ENCODE peak calls at places on chromosome 6, in four cellular contexts. One of them, this sample, is unnamed.
A peak's percentile ranks its signal among the peaks of the same experiment; 100 is the strongest.

GRCh38 chr6:160035241-160035640 is 66.4 kb downstream of the IGF2R start:
- DNase-seq in heart right ventricle: no peak
- DNase-seq in transverse colon: no peak
- DNase-seq in tibial nerve: no peak
- DNase-seq in this sample: no peak

GRCh38 chr6:128249429-128249828 is 271.0 kb downstream of the PTPRK start:
- DNase-seq in heart right ventricle: no peak
- DNase-seq in transverse colon: no peak
- DNase-seq in tibial nerve: no peak
- DNase-seq in this sample: no peak

GRCh38 chr6:111898452-111898851 is 25.2 kb upstream of the FYN start:
- DNase-seq in heart right ventricle: no peak
- DNase-seq in transverse colon: no peak
- DNase-seq in tibial nerve: no peak
- DNase-seq in this sample: no peak

GRCh38 chr6:164106345-164106769 is 691.8 kb downstream of the QKI start:
- DNase-seq in heart right ventricle: peak; percentile 79
- DNase-seq in transverse colon: no peak
- DNase-seq in tibial nerve: no peak
- DNase-seq in this sample: no peak

GRCh38 chr6:139060332-139060731 is 31.8 kb downstream of the ABRACL start:
- DNase-seq in heart right ventricle: no peak
- DNase-seq in transverse colon: no peak
- DNase-seq in tibial nerve: no peak
- DNase-seq in this sample: no peak

GRCh38 chr6:4021862-4022715 is 56.8 kb downstream of the FAM217A start:
- DNase-seq in heart right ventricle: no peak
- DNase-seq in transverse colon: no peak
- DNase-seq in tibial nerve: no peak
- DNase-seq in this sample: no peak

GRCh38 chr6:157143885-157144795 is 179.2 kb downstream of the TMEM242 start:
- DNase-seq in heart right ventricle: no peak
- DNase-seq in transverse colon: no peak
- DNase-seq in tibial nerve: no peak
- DNase-seq in this sample: peak; percentile 50

GRCh38 chr6:73523434-73524123 is 2.7 kb upstream of the EEF1A1 start:
- DNase-seq in heart right ventricle: peak; percentile 57
- DNase-seq in transverse colon: peak; percentile 82
- DNase-seq in tibial nerve: peak; percentile 24
- DNase-seq in this sample: peak; percentile 57

GRCh38 chr6:16539086-16539931 is 222.0 kb downstream of the ATXN1 start:
- DNase-seq in heart right ventricle: no peak
- DNase-seq in transverse colon: no peak
- DNase-seq in tibial nerve: no peak
- DNase-seq in this sample: no peak

GRCh38 chr6:111573118-111573883 is 32.4 kb downstream of the TRAF3IP2 start:
- DNase-seq in heart right ventricle: no peak
- DNase-seq in transverse colon: no peak
- DNase-seq in tibial nerve: no peak
- DNase-seq in this sample: no peak

GRCh38 chr6:110656492-110656891 is 158.8 kb downstream of the CDK19 start:
- DNase-seq in heart right ventricle: no peak
- DNase-seq in transverse colon: no peak
- DNase-seq in tibial nerve: no peak
- DNase-seq in this sample: no peak

GRCh38 chr6:7742214-7742613 is 16.3 kb downstream of the BMP6 start:
- DNase-seq in heart right ventricle: no peak
- DNase-seq in transverse colon: no peak
- DNase-seq in tibial nerve: no peak
- DNase-seq in this sample: no peak

GRCh38 chr6:16547586-16547985 is 213.7 kb downstream of the ATXN1 start:
- DNase-seq in heart right ventricle: no peak
- DNase-seq in transverse colon: no peak
- DNase-seq in tibial nerve: no peak
- DNase-seq in this sample: no peak

GRCh38 chr6:136103763-136104311 is 146.3 kb downstream of the MTFR2 start:
- DNase-seq in heart right ventricle: peak; percentile 89
- DNase-seq in transverse colon: peak; percentile 10
- DNase-seq in tibial nerve: no peak
- DNase-seq in this sample: no peak

GRCh38 chr6:168988801-168989200 is 264.8 kb downstream of the THBS2 start:
- DNase-seq in heart right ventricle: no peak
- DNase-seq in transverse colon: no peak
- DNase-seq in tibial nerve: peak; percentile 30
- DNase-seq in this sample: no peak

GRCh38 chr6:53987527-53987888 is 123.7 kb upstream of the MLIP start:
- DNase-seq in heart right ventricle: no peak
- DNase-seq in transverse colon: no peak
- DNase-seq in tibial nerve: no peak
- DNase-seq in this sample: no peak

GRCh38 chr6:161651949-161652348 is 378.1 kb upstream of the AGPAT4 start:
- DNase-seq in heart right ventricle: no peak
- DNase-seq in transverse colon: no peak
- DNase-seq in tibial nerve: no peak
- DNase-seq in this sample: no peak

GRCh38 chr6:145707397-145707796 is 27.9 kb downstream of the EPM2A start:
- DNase-seq in heart right ventricle: no peak
- DNase-seq in transverse colon: no peak
- DNase-seq in tibial nerve: no peak
- DNase-seq in this sample: no peak

GRCh38 chr6:19869464-19869863 is 32.3 kb downstream of the ID4 start:
- DNase-seq in heart right ventricle: no peak
- DNase-seq in transverse colon: no peak
- DNase-seq in tibial nerve: no peak
- DNase-seq in this sample: no peak

GRCh38 chr6:46715106-46715505 is 20.1 kb downstream of the PLA2G7 start:
- DNase-seq in heart right ventricle: no peak
- DNase-seq in transverse colon: no peak
- DNase-seq in tibial nerve: no peak
- DNase-seq in this sample: no peak

GRCh38 chr6:16476861-16477260 is 238.5 kb downstream of the GMPR start:
- DNase-seq in heart right ventricle: no peak
- DNase-seq in transverse colon: no peak
- DNase-seq in tibial nerve: no peak
- DNase-seq in this sample: no peak

GRCh38 chr6:46102123-46102522 is 27.7 kb upstream of the ENPP4 start:
- DNase-seq in heart right ventricle: no peak
- DNase-seq in transverse colon: no peak
- DNase-seq in tibial nerve: no peak
- DNase-seq in this sample: no peak

GRCh38 chr6:157983439-157984119 is 1.9 kb downstream of the SYNJ2 start:
- DNase-seq in heart right ventricle: no peak
- DNase-seq in transverse colon: no peak
- DNase-seq in tibial nerve: no peak
- DNase-seq in this sample: no peak

GRCh38 chr6:89242574-89243330 is 25.6 kb upstream of the GABRR1 start:
- DNase-seq in heart right ventricle: peak; percentile 11
- DNase-seq in transverse colon: peak; percentile 12
- DNase-seq in tibial nerve: no peak
- DNase-seq in this sample: no peak

GRCh38 chr6:166005846-166006592 is 161.6 kb downstream of the TBXT start:
- DNase-seq in heart right ventricle: peak; percentile 75
- DNase-seq in transverse colon: peak; percentile 46
- DNase-seq in tibial nerve: no peak
- DNase-seq in this sample: peak; percentile 93
- H3K27ac ChIP-seq in heart right ventricle: peak overlapping the region; percentile 86
- H3K27ac ChIP-seq in transverse colon: peak overlapping the region; percentile 72
- H3K27ac ChIP-seq in tibial nerve: peak overlapping the region; percentile 75
- H3K27ac ChIP-seq in this sample: peak overlapping the region; percentile 72

GRCh38 chr6:34549056-34549803 is 6.9 kb downstream of the SPDEF start:
- DNase-seq in heart right ventricle: no peak
- DNase-seq in transverse colon: no peak
- DNase-seq in tibial nerve: no peak
- DNase-seq in this sample: no peak

GRCh38 chr6:34549804-34550202 is 6.3 kb downstream of the SPDEF start:
- DNase-seq in heart right ventricle: no peak
- DNase-seq in transverse colon: no peak
- DNase-seq in tibial nerve: no peak
- DNase-seq in this sample: no peak

GRCh38 chr6:34546551-34547321 is 9.4 kb downstream of the SPDEF start:
- DNase-seq in heart right ventricle: peak; percentile 21
- DNase-seq in transverse colon: peak; percentile 71
- DNase-seq in tibial nerve: no peak
- DNase-seq in this sample: peak; percentile 45

GRCh38 chr6:34544776-34545471 is 11.2 kb downstream of the SPDEF start:
- DNase-seq in heart right ventricle: no peak
- DNase-seq in transverse colon: no peak
- DNase-seq in tibial nerve: no peak
- DNase-seq in this sample: no peak

GRCh38 chr6:34547921-34548644 is 8.0 kb downstream of the SPDEF start:
- DNase-seq in heart right ventricle: no peak
- DNase-seq in transverse colon: peak; percentile 62
- DNase-seq in tibial nerve: no peak
- DNase-seq in this sample: no peak
- H3K27ac ChIP-seq in heart right ventricle: no peak overlapping the region
- H3K27ac ChIP-seq in transverse colon: peak overlapping the region; percentile 77
- H3K27ac ChIP-seq in tibial nerve: no peak overlapping the region
- H3K27ac ChIP-seq in this sample: no peak overlapping the region

DNA sequence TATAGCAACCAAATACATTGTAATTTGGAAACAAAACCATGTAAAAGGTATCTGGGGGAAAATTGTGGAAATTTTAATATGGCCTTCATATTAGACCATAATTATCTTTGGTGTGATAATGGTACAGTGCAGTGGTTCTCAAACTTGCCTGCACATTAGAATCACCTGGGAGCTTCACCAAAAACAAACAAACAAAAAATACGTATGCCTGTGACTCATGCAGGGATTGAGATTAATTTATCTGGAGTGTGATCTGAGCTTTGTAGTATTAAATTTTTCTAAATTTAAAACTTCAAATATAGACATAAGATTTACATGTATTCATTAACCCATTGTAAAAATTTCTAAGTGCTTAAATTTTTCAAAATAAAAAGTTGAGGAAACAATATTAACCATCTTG is 31.5 kb downstream of the ARHGAP18 start:
- DNase-seq in heart right ventricle: no peak
- DNase-seq in transverse colon: no peak
- DNase-seq in tibial nerve: no peak
- DNase-seq in this sample: no peak
- H3K27ac ChIP-seq in heart right ventricle: no peak overlapping the region
- H3K27ac ChIP-seq in transverse colon: no peak overlapping the region
- H3K27ac ChIP-seq in tibial nerve: no peak overlapping the region
- H3K27ac ChIP-seq in this sample: no peak overlapping the region

DNA sequence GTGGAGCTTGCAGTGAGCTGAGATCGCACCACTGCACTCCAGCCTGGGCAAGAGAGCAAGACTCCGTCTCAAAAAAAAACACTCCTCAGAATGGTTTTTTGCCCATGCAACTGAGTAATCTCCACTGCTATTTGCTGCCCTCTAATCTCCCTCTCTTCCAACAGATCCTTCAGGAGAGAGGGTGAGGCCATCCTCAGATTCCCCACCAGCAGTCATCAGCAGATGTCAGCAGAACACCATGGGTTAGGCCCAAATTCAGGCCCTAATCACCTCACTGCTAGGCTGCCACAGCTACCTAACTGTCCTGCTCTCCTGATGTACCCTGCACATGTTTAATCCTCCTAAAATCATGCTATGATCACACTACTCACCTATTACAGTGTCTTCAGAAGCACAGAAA is 63.2 kb upstream of the BEND6 start:
- DNase-seq in heart right ventricle: no peak
- DNase-seq in transverse colon: no peak
- DNase-seq in tibial nerve: no peak
- DNase-seq in this sample: no peak
- H3K27ac ChIP-seq in heart right ventricle: no peak overlapping the region
- H3K27ac ChIP-seq in transverse colon: peak overlapping the region; percentile 59
- H3K27ac ChIP-seq in tibial nerve: no peak overlapping the region
- H3K27ac ChIP-seq in this sample: no peak overlapping the region

GRCh38 chr6:36793296-36793912 is 45.8 kb downstream of the CPNE5 start:
- DNase-seq in heart right ventricle: no peak
- DNase-seq in transverse colon: no peak
- DNase-seq in tibial nerve: no peak
- DNase-seq in this sample: no peak
- H3K27ac ChIP-seq in heart right ventricle: no peak overlapping the region
- H3K27ac ChIP-seq in transverse colon: no peak overlapping the region
- H3K27ac ChIP-seq in tibial nerve: no peak overlapping the region
- H3K27ac ChIP-seq in this sample: no peak overlapping the region

DNA sequence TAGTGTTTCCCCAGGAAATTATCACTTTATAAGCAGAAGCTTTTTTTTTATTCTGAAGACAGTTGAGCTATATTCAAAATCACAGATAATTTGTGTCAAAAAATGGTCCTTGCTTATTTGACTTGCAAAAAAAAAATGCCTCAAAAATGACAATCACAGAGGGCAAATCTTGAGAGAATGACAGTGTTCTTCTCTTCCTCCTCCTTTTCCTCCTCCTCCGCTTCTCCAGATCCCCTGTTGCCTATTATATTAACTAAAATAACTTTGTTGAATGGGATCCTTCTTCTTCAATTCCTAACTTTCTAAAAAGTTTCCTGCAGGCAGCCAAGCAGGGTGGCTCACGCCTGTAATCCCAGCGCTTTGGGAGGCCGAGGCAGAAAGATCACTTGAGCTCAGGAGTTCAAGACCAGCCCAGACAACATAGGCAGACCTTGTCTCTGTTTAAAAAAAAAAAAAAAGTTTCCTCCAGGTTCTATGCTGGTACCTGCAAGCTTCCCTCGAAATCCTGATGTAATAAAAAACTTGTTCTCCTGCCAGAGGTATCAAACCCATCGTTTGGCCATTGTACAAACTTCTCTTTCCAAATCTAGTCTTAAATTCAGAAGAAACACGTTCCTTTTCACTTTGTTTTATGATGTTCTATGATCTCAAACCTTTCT is 128.6 kb downstream of the IPCEF1 start:
- DNase-seq in heart right ventricle: no peak
- DNase-seq in transverse colon: no peak
- DNase-seq in tibial nerve: no peak
- DNase-seq in this sample: no peak
- H3K27ac ChIP-seq in heart right ventricle: no peak overlapping the region
- H3K27ac ChIP-seq in transverse colon: no peak overlapping the region
- H3K27ac ChIP-seq in tibial nerve: no peak overlapping the region
- H3K27ac ChIP-seq in this sample: no peak overlapping the region

DNA sequence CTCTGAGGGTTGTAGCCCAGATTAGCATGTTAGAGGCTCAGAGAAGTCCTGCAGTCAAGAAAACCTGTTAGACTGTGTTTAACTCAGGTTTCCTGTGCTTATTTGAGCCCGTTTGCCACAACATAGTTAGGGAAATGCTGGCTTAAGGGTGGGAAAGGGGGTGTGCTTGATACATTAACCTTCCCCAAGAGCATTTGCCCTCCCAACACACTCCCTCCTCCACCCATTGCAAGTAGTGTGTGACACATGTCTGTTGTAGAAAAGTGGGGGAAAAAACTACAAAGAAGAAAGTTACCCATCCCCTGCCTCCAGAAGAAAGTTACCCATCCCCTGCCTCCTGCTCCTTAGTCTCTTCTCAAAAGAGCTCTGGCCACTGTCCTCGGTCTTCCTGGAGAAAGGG is 36.8 kb upstream of the MRPS18A start:
- DNase-seq in heart right ventricle: no peak
- DNase-seq in transverse colon: no peak
- DNase-seq in tibial nerve: no peak
- DNase-seq in this sample: no peak
- H3K27ac ChIP-seq in heart right ventricle: no peak overlapping the region
- H3K27ac ChIP-seq in transverse colon: no peak overlapping the region
- H3K27ac ChIP-seq in tibial nerve: no peak overlapping the region
- H3K27ac ChIP-seq in this sample: no peak overlapping the region

GRCh38 chr6:11439908-11440307 is 97.6 kb upstream of the TMEM170B start:
- DNase-seq in heart right ventricle: no peak
- DNase-seq in transverse colon: no peak
- DNase-seq in tibial nerve: no peak
- DNase-seq in this sample: no peak
- H3K27ac ChIP-seq in heart right ventricle: no peak overlapping the region
- H3K27ac ChIP-seq in transverse colon: peak overlapping the region; percentile 11
- H3K27ac ChIP-seq in tibial nerve: no peak overlapping the region
- H3K27ac ChIP-seq in this sample: no peak overlapping the region

This sample was measured in ovary.